ENCODE peak calls at places on chromosomes 1 and 21, in seven cellular contexts. K is left ventricle myocardium inferior, J is cardiac muscle cell, T is IMR-90, Q is WTC11, Y is Panc1, W is dorsolateral prefrontal cortex. Z is an unnamed sample.
A peak's percentile ranks its signal among the peaks of the same experiment; 100 is the strongest.

GRCh38 chr1:86833461-86834215 is 80.3 kb downstream of the SELENOF start:
- DNase-seq in Y (peak; percentile 73), K (peak; percentile 50), J (peak; percentile 88), Q (peak; percentile 73), W (peak; percentile 58), T (peak; percentile 87), Z (peak; percentile 22)

GRCh38 chr21:30269803-30270530 is 12.8 kb downstream of the KRTAP24-1 start:
- DNase-seq in K (no peak), J (no peak), T (no peak), W (no peak), Y (no peak), Q (no peak), Z (no peak)

GRCh38 chr21:44047996-44048560 is 36.0 kb downstream of the TRAPPC10 start:
- DNase-seq in Y (no peak), Q (no peak), W (no peak), K (no peak), T (no peak), J (no peak), Z (no peak)

GRCh38 chr21:35102488-35103407 is 53.6 kb upstream of the RUNX1 start:
- DNase-seq in J (no peak), Q (no peak), T (peak; percentile 33), W (peak; percentile 33), Y (no peak), K (peak; percentile 26), Z (peak; percentile 24)

GRCh38 chr1:96730574-96731298 is 9.2 kb downstream of the PTBP2 start:
- DNase-seq in W (no peak), J (no peak), Q (no peak), Y (no peak), K (no peak), T (peak; percentile 18), Z (no peak)

GRCh38 chr1:48777219-48777895 is 666 bp upstream of the BEND5 start:
- DNase-seq in T (no peak), K (no peak), W (no peak), Q (no peak), J (peak; percentile 18), Y (no peak), Z (no peak)

GRCh38 chr21:17560377-17560776 is 47.5 kb downstream of the CXADR start:
- DNase-seq in Y (no peak), Q (no peak), K (no peak), W (no peak), J (no peak), T (peak; percentile 4), Z (no peak)

GRCh38 chr1:15001317-15001900 is 152.1 kb upstream of the TMEM51 start:
- DNase-seq in W (no peak), J (no peak), K (no peak), T (no peak), Q (no peak), Y (no peak), Z (no peak)

GRCh38 chr1:31183927-31184554 is 55.6 kb downstream of the NKAIN1 start:
- DNase-seq in Y (no peak), J (peak; percentile 73), W (peak; percentile 54), T (peak; percentile 33), Q (peak; percentile 82), K (no peak), Z (peak; percentile 29)

GRCh38 chr1:23799255-23799569 is 1.3 kb downstream of the GALE start:
- DNase-seq in T (no peak), K (no peak), J (no peak), Y (no peak), Q (no peak), W (no peak), Z (no peak)

GRCh38 chr1:23798662-23799142 is 1.9 kb downstream of the GALE start:
- DNase-seq in W (no peak), J (no peak), Q (peak; percentile 53), Y (no peak), K (no peak), T (no peak), Z (no peak)

GRCh38 chr1:23795676-23796465 is 4.7 kb downstream of the GALE start:
- DNase-seq in Q (no peak), Y (no peak), T (no peak), W (no peak), J (no peak), K (no peak), Z (no peak)

GRCh38 chr1:23797478-23798448 is 2.8 kb downstream of the GALE start:
- DNase-seq in W (no peak), K (no peak), Y (no peak), Q (no peak), J (no peak), T (no peak), Z (no peak)

GRCh38 chr1:23796466-23797271 is 3.9 kb downstream of the GALE start:
- DNase-seq in J (no peak), Q (peak; percentile 52), W (no peak), K (no peak), T (no peak), Y (no peak), Z (no peak)
- TF ChIP-seq CTCF in J (no peak), Q (no peak), W (no peak), K (no peak), T (no peak), Y (peak; percentile 80), Z (no peak)

DNA sequence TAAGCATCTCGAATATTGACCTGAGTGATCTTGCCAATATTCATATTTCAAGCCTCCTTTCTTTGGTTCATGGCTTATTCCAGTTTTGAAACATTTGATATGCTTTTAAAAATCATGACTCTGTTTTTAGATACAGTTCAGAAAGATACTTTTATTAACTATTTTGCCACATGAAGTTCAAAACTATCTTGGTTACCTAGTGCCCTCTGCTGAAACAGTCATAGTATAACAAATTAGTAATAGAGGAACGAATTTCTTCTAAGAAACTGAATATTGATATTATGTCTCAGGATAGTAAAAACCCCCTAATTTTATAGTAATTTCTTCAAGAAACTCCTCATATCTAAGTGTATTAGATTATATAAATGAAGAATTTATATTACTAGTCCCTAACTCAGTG is 52.6 kb upstream of the RC3H1 start:
- DNase-seq in J (no peak), T (peak; percentile 55), Y (no peak), W (no peak), K (no peak), Q (no peak), Z (no peak)
- TF ChIP-seq CTCF in J (peak; percentile 39), T (peak; percentile 64), Y (peak; percentile 42), W (peak; percentile 51), K (peak; percentile 56), Q (no peak), Z (no peak)

GRCh38 chr1:108560430-108561144 is 687 bp downstream of the EEIG2 start:
- DNase-seq in T (peak; percentile 51), Q (peak; percentile 57), W (peak; percentile 33), J (peak; percentile 59), Y (no peak), K (peak; percentile 29), Z (peak; percentile 34)
- TF ChIP-seq CTCF in T (no peak), Q (no peak), W (no peak), J (no peak), Y (no peak), K (peak; percentile 17), Z (no peak)

GRCh38 chr1:158248771-158249170 is 5.5 kb upstream of the CD1A start:
- DNase-seq in J (no peak), K (no peak), W (no peak), Q (no peak), T (no peak), Y (no peak), Z (no peak)

GRCh38 chr1:158251160-158251559 is 3.1 kb upstream of the CD1A start:
- DNase-seq in Y (no peak), J (no peak), W (no peak), Q (no peak), T (no peak), K (no peak), Z (no peak)

GRCh38 chr1:158248122-158248521 is 6.1 kb upstream of the CD1A start:
- DNase-seq in T (no peak), W (no peak), K (no peak), Y (no peak), Q (no peak), J (no peak), Z (peak; percentile 32)

GRCh38 chr1:158249646-158250045 is 4.6 kb upstream of the CD1A start:
- DNase-seq in K (no peak), Q (no peak), Y (no peak), J (no peak), T (no peak), W (no peak), Z (no peak)

GRCh38 chr1:158246650-158247049 is 7.6 kb upstream of the CD1A start:
- DNase-seq in J (no peak), K (no peak), Q (no peak), Y (no peak), W (no peak), T (no peak), Z (no peak)
- TF ChIP-seq CTCF in J (no peak), K (no peak), Q (no peak), Y (peak; percentile 8), W (no peak), T (no peak), Z (no peak)

GRCh38 chr1:27973771-27974452 is 14.1 kb downstream of the XKR8 start:
- DNase-seq in W (no peak), K (no peak), Y (no peak), J (no peak), Q (no peak), T (no peak), Z (no peak)

GRCh38 chr1:27981146-27981545 is 21.4 kb downstream of the XKR8 start:
- DNase-seq in J (no peak), Q (no peak), K (no peak), T (no peak), Y (no peak), W (no peak), Z (no peak)

GRCh38 chr1:27979859-27980201 is 20.1 kb downstream of the XKR8 start:
- DNase-seq in K (no peak), T (no peak), Y (no peak), Q (no peak), J (no peak), W (no peak), Z (no peak)

GRCh38 chr1:27980216-27980820 is 20.5 kb downstream of the XKR8 start:
- DNase-seq in T (peak; percentile 36), W (no peak), Q (no peak), J (no peak), K (no peak), Y (no peak), Z (no peak)

GRCh38 chr1:27979151-27979858 is 19.5 kb downstream of the XKR8 start:
- DNase-seq in Y (no peak), K (no peak), Q (no peak), W (no peak), J (peak; percentile 35), T (peak; percentile 81), Z (no peak)
- TF ChIP-seq CTCF in Y (peak; percentile 59), K (peak; percentile 60), Q (no peak), W (peak; percentile 64), J (peak; percentile 45), T (peak; percentile 73), Z (peak; percentile 70)

DNA sequence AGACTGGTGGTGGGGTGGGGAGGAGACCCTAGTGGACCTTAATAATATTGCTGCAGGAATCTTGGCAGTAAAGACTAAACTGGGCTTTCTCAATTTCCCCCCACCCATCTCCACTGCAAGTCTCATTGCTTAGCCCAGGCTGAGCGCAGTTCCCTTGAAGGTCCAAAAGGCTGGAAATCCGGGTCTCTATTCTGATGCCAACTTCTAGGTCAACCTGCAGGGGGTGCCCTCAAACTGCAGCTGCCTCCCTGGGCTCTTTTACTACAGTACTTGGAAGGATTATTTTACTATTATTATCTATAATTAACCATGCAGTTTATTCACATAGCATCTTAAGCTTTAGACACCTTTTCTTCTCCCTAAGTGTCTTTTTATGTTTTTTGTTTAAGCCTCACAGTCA is 85.4 kb upstream of the WARS2 start:
- DNase-seq in K (no peak), T (no peak), W (no peak), Q (peak; percentile 39), Y (no peak), J (no peak), Z (no peak)
- TF ChIP-seq CTCF in K (no peak), T (no peak), W (no peak), Q (peak; percentile 50), Y (no peak), J (no peak), Z (no peak)